ENCODE peak calls at places on chromosome 6, in five cellular contexts. M is T1000, L is nucleus accumbens, R is astrocyte of the spinal cord, D is GM06990. Q is an unnamed sample.

GRCh38 chr6:16805190-16805860 is 44.1 kb upstream of the ATXN1 start:
- DNase-seq in M (no peak), L (no peak), R (no peak), D (no peak), Q (peak; percentile 49)

GRCh38 chr6:127302728-127303675 is 36.3 kb downstream of the RNF146 start:
- DNase-seq in M (no peak), L (no peak), R (peak; percentile 65), D (peak; percentile 37), Q (no peak)

GRCh38 chr6:89145461-89145961 is 344 bp upstream of the PM20D2 start:
- DNase-seq in M (no peak), L (peak; percentile 9), R (peak; percentile 41), D (no peak), Q (no peak)

GRCh38 chr6:111700135-111700690 is 94.5 kb upstream of the TRAF3IP2 start:
- DNase-seq in M (no peak), L (no peak), R (no peak), D (no peak), Q (no peak)

GRCh38 chr6:100311707-100312266 is 152.9 kb downstream of the SIM1 start:
- DNase-seq in M (no peak), L (no peak), R (no peak), D (no peak), Q (no peak)

GRCh38 chr6:41536884-41537347 is 9.3 kb upstream of the FOXP4 start:
- DNase-seq in M (no peak), L (no peak), R (no peak), D (no peak), Q (no peak)

GRCh38 chr6:56570434-56571359 is 72.0 kb downstream of the DST start:
- DNase-seq in M (no peak), L (no peak), R (peak; percentile 43), D (no peak), Q (no peak)

GRCh38 chr6:132832891-132833290 is 18.5 kb downstream of the RPS12 start:
- DNase-seq in M (no peak), L (no peak), R (no peak), D (no peak), Q (no peak)

GRCh38 chr6:70668499-70668812 is 773 bp downstream of the SMAP1 start:
- DNase-seq in M (no peak), L (no peak), R (no peak), D (no peak), Q (no peak)

GRCh38 chr6:34914358-34914757 is 25.3 kb downstream of the ANKS1A start:
- DNase-seq in M (no peak), L (no peak), R (no peak), D (no peak), Q (no peak)

GRCh38 chr6:96545882-96546281 is 17.0 kb upstream of the FHL5 start:
- DNase-seq in M (no peak), L (no peak), R (no peak), D (no peak), Q (no peak)

GRCh38 chr6:3396503-3397180 is 60.2 kb downstream of the SLC22A23 start:
- DNase-seq in M (no peak), L (no peak), R (no peak), D (no peak), Q (no peak)

GRCh38 chr6:137175157-137175889 is 1.9 kb upstream of the IL22RA2 start:
- DNase-seq in M (no peak), L (no peak), R (no peak), D (no peak), Q (no peak)

GRCh38 chr6:158329531-158329930 is 17.3 kb downstream of the TULP4 start:
- DNase-seq in M (no peak), L (no peak), R (no peak), D (no peak), Q (no peak)

GRCh38 chr6:30611856-30612194 is 5.2 kb downstream of the PPP1R10 start:
- DNase-seq in M (no peak), L (no peak), R (no peak), D (no peak), Q (no peak)

GRCh38 chr6:48429021-48429420 is 318.0 kb upstream of the PTCHD4 start:
- DNase-seq in M (no peak), L (no peak), R (peak; percentile 4), D (no peak), Q (no peak)

GRCh38 chr6:77462359-77463307 is 658 bp downstream of the HTR1B start:
- DNase-seq in M (no peak), L (peak; percentile 40), R (peak; percentile 51), D (no peak), Q (peak; percentile 87)

GRCh38 chr6:17700421-17701416 is 6.0 kb downstream of the NUP153 start:
- DNase-seq in M (no peak), L (no peak), R (no peak), D (peak; percentile 18), Q (peak; percentile 24)

GRCh38 chr6:133634474-133634873 is 254.4 kb upstream of the TCF21 start:
- DNase-seq in M (no peak), L (no peak), R (no peak), D (no peak), Q (no peak)

GRCh38 chr6:136656121-136656520 is 105.9 kb upstream of the MAP7 start:
- DNase-seq in M (no peak), L (no peak), R (peak; percentile 64), D (no peak), Q (no peak)

GRCh38 chr6:82987951-82988350 is 77.7 kb downstream of the UBE3D start:
- DNase-seq in M (no peak), L (no peak), R (no peak), D (no peak), Q (no peak)

GRCh38 chr6:20409427-20409971 is 7.8 kb downstream of the E2F3 start:
- DNase-seq in M (no peak), L (no peak), R (no peak), D (peak; percentile 41), Q (no peak)

GRCh38 chr6:23983691-23984090 is 142.3 kb upstream of the NRSN1 start:
- DNase-seq in M (no peak), L (no peak), R (no peak), D (no peak), Q (no peak)

GRCh38 chr6:149856256-149856994 is 7.7 kb downstream of the LRP11 start:
- DNase-seq in M (no peak), L (no peak), R (peak; percentile 46), D (no peak), Q (no peak)